ENCODE peak calls at places on chromosomes 13 and 19, in four cellular contexts. P is H1, B is GM12878, E is HepG2. D is an unnamed sample.

GRCh38 chr19:55169136-55169535 is 2.7 kb upstream of the DNAAF3 start:
- DNase-seq in P (no peak), E (no peak), B (no peak), D (no peak)

GRCh38 chr13:67574320-67575233 is 344.4 kb upstream of the PCDH9 start:
- DNase-seq in E (no peak), P (no peak), B (no peak), D (no peak)

GRCh38 chr13:114099191-114099590 is 33.2 kb downstream of the RASA3 start:
- DNase-seq in E (peak; percentile 13), B (no peak), P (no peak), D (no peak)

GRCh38 chr19:30214651-30215051 is 157.5 kb upstream of the ZNF536 start:
- DNase-seq in E (no peak), B (peak; percentile 1), P (peak; percentile 41), D (no peak)

GRCh38 chr13:64371045-64371444 is 2859.1 kb downstream of the PCDH9 start:
- DNase-seq in P (no peak), B (no peak), E (no peak), D (no peak)

GRCh38 chr13:74251778-74252519 is 117.7 kb upstream of the KLF12 start:
- DNase-seq in B (no peak), P (no peak), E (no peak), D (no peak)

GRCh38 chr13:114101325-114101821 is 31.1 kb downstream of the RASA3 start:
- DNase-seq in E (no peak), P (no peak), B (no peak), D (no peak)

GRCh38 chr13:42040730-42041016 is 7.8 kb upstream of the DGKH start:
- DNase-seq in E (no peak), P (no peak), B (no peak), D (no peak)

GRCh38 chr13:44651209-44651608 is 75.1 kb upstream of the TSC22D1 start:
- DNase-seq in P (no peak), B (no peak), E (no peak), D (no peak)

GRCh38 chr19:53389591-53390377 is 5.2 kb upstream of the ZNF765 start:
- DNase-seq in B (no peak), P (peak; percentile 87), E (no peak), D (no peak)

GRCh38 chr13:39397866-39398265 is 205.1 kb downstream of the LHFPL6 start:
- DNase-seq in P (no peak), E (no peak), B (no peak), D (no peak)

GRCh38 chr13:90889906-90890305 is 457.6 kb upstream of the MIR17HG start:
- DNase-seq in E (no peak), P (no peak), B (no peak), D (no peak)

DNA sequence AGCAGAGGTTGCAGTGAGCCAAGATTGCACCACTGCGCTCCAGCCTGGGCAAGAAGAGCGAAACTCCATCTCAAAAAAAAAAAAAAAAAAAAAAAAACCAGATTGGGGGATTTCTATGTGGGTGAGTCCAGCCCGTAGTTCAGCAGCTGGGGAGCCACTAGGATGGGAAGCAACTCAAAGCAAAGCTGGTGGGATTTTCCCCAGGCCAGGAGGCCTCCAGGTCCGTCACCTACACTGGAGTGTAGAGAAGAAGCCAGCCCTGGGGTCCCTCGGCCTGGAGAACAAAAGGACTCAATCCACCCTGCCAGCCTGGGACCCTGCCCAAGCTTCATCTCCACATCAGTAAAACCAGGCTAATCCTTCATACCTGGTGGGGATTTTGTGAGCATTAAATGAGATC is 121.3 kb upstream of the CACNA1A start:
- DNase-seq in B (no peak), E (no peak), P (no peak), D (no peak)
- TF ChIP-seq ZNF274 in B (no peak), E (no peak), P (no peak), D (no peak)

GRCh38 chr13:109376936-109377335 is 409.4 kb downstream of the IRS2 start:
- DNase-seq in P (no peak), E (no peak), B (no peak), D (no peak)

GRCh38 chr13:109383683-109384082 is 402.7 kb downstream of the IRS2 start:
- DNase-seq in B (no peak), P (no peak), E (no peak), D (no peak)

GRCh38 chr13:109380457-109380856 is 405.9 kb downstream of the IRS2 start:
- DNase-seq in P (no peak), B (no peak), E (no peak), D (no peak)

GRCh38 chr13:109385161-109385560 is 401.2 kb downstream of the IRS2 start:
- DNase-seq in E (no peak), B (no peak), P (no peak), D (no peak)

GRCh38 chr13:109381546-109382180 is 404.7 kb downstream of the IRS2 start:
- DNase-seq in P (no peak), B (no peak), E (no peak), D (no peak)
- TF ChIP-seq SUZ12 in P (no peak), B (no peak), E (no peak), D (no peak)

DNA sequence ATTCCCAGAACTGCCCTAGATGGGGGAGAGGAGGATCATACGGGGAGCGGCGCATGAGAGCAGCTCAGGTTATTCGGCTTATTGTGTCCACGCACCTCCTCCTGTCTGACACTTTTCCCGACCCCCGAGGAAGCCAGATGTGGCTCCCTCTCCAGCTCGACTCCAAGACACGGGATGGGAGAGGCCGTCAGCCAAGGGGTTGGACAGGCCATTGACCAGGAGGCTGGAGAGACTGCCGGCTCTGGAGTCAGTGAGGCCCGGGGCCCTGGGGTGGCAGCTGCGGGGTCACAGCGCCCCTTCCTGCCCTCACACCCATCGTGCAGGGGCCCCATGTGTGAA is 2.9 kb downstream of the DMKN start:
- DNase-seq in E (no peak), B (no peak), P (no peak), D (no peak)
- H3K4me3 ChIP-seq in E (no peak overlapping the region), B (no peak overlapping the region), P (peak overlapping the region; percentile 97), D (peak overlapping the region; percentile 48)

DNA sequence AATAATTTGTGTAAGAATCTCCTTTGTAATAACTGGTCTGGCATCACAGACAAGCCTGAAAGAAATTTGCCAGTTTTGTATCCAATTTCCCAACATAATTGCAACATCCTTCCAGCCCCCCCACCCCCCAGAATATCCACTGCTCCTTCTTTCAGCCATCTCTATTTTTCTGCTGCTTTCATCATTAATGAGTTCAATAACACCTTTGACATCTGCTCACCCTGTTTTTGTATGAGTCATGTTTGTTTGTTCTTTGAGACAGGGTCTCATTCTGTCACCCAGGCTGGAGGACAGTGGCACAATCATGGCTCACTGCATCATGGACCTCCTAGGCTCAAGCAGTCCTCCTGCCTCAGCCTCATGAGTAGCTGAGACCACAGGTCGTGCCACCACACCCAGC is 6.9 kb upstream of the ZC3H4 start:
- DNase-seq in P (no peak), E (no peak), B (no peak), D (no peak)
- TF ChIP-seq ZNF274 in P (no peak), E (no peak), B (no peak), D (no peak)

GRCh38 chr13:31913459-31913858 is 118.1 kb upstream of the FRY start:
- DNase-seq in E (no peak), P (no peak), B (no peak), D (no peak)
- TF ChIP-seq SUZ12 in E (no peak), P (no peak), B (no peak), D (no peak)

GRCh38 chr19:11577451-11578341 is at the start of gene ACP5:
- DNase-seq in E (no peak), P (peak; percentile 47), B (no peak), D (no peak)
- H3K4me3 ChIP-seq in E (no peak within 1 kb of the TSS), P (peak within 1 kb of the TSS; percentile 64), B (peak within 1 kb of the TSS; percentile 81), D (no peak within 1 kb of the TSS)

GRCh38 chr19:50943074-50943828 is 9.6 kb downstream of the KLK5 start:
- DNase-seq in P (no peak), B (no peak), E (no peak), D (no peak)
- TF ChIP-seq ZNF274 in P (no peak), B (no peak), E (no peak), D (no peak)

DNA sequence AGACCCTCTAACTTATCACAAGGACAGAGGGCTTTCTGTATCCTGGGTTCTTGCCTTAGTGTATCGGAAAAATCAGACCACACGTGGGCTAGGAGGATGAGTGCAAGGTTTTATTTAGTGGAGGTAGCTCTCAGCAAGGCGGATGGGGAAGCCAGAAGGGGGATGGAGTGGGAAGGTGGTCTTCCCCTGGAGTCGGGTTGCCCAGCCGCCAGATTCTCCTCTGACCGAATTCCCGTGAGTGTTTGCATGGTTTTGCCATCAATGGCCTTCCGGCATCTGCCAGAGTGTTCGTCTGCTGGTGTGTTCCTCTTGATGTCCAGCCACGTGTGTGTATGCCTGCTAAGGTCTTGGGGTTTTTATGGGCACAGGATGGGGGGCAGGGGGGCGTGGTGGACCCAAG is 1335.1 kb upstream of the SPRY2 start:
- DNase-seq in E (no peak), P (no peak), B (no peak), D (no peak)
- TF ChIP-seq SUZ12 in E (no peak), P (no peak), B (no peak), D (no peak)

DNA sequence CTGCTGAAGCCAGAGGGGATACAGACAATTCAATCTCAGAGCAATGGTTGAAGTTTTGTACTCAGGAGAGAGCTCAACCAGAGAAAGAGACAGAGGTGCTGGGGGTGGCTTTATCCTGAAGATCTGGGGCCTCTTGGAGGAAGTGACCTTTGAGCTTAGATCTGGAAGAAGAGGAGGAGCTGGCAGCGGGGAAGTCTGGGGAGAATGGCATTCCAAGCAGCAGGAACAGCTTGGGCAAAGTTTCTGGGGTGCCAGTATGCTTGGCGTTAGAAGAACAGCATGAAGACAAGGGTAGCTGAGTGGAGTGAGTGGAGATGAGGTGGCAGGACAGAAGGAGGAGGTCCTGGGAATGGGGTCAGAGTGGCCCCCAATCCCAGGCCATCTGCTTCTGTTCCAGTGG is 11.3 kb downstream of the MAST3 start:
- DNase-seq in E (no peak), P (no peak), B (no peak), D (no peak)
- H3K4me3 ChIP-seq in E (peak overlapping the region; percentile 18), P (no peak overlapping the region), B (no peak overlapping the region), D (no peak overlapping the region)

GRCh38 chr19:39275578-39275977 is 7.4 kb downstream of the IFNL2 start:
- DNase-seq in B (no peak), P (no peak), E (no peak), D (no peak)

GRCh38 chr19:39282021-39282420 is 13.8 kb downstream of the IFNL2 start:
- DNase-seq in E (no peak), P (no peak), B (no peak), D (no peak)

GRCh38 chr19:39276740-39277139 is 8.5 kb downstream of the IFNL2 start:
- DNase-seq in E (no peak), P (no peak), B (no peak), D (no peak)

DNA sequence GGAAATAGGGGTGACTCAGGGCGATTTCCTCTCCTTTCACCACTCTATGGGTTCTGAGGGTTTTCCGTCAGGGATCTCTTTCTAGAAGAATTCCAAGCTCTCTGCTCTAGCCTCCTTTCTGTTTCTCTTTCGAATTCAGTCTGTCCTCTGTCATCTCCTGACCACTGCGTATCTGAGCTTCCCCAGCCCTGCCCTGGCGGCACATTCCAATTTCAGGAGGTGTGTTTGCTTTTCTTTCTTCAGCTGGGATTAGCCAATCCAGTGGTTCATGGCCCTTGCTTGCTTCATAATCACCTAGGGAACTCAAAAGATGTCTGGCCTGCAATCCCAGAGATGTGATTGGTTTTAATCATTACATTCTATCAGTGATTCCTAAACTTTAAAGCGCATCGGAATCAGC is 9.4 kb downstream of the IFNL2 start:
- DNase-seq in E (peak; percentile 77), P (no peak), B (no peak), D (no peak)
- TF ChIP-seq ZNF274 in E (no peak), P (no peak), B (no peak), D (no peak)